ENCODE peak calls at places on chromosomes 1 and 21, in six cellular contexts. One of them, this sample, is unnamed.

GRCh38 chr21:46022551-46023107 is 41.1 kb downstream of the COL6A1 start:
- DNase-seq in A549: no peak
- DNase-seq in prostate gland: no peak
- DNase-seq in IMR-90: no peak
- DNase-seq in progenitor cell of endocrine pancreas: no peak
- DNase-seq in astrocyte of the spinal cord: no peak
- DNase-seq in this sample: no peak

GRCh38 chr21:42654179-42654912 is 925 bp downstream of the PDE9A start:
- DNase-seq in A549: peak
- DNase-seq in prostate gland: no peak
- DNase-seq in IMR-90: no peak
- DNase-seq in progenitor cell of endocrine pancreas: peak
- DNase-seq in astrocyte of the spinal cord: no peak
- DNase-seq in this sample: peak

GRCh38 chr1:164630626-164631396 is 71.8 kb downstream of the PBX1 start:
- DNase-seq in A549: peak
- DNase-seq in prostate gland: no peak
- DNase-seq in IMR-90: no peak
- DNase-seq in progenitor cell of endocrine pancreas: no peak
- DNase-seq in astrocyte of the spinal cord: no peak
- DNase-seq in this sample: no peak

GRCh38 chr21:44845418-44846200 is 27.7 kb upstream of the SUMO3 start:
- DNase-seq in A549: peak
- DNase-seq in prostate gland: no peak
- DNase-seq in IMR-90: peak
- DNase-seq in progenitor cell of endocrine pancreas: peak
- DNase-seq in astrocyte of the spinal cord: peak
- DNase-seq in this sample: peak

GRCh38 chr21:45551316-45551715 is 9.1 kb upstream of the SLC19A1 start:
- DNase-seq in A549: peak
- DNase-seq in prostate gland: no peak
- DNase-seq in IMR-90: peak
- DNase-seq in progenitor cell of endocrine pancreas: no peak
- DNase-seq in astrocyte of the spinal cord: peak
- DNase-seq in this sample: no peak

GRCh38 chr1:1302006-1302430 is 5.7 kb downstream of the ACAP3 start:
- DNase-seq in A549: no peak
- DNase-seq in prostate gland: no peak
- DNase-seq in IMR-90: no peak
- DNase-seq in progenitor cell of endocrine pancreas: no peak
- DNase-seq in astrocyte of the spinal cord: no peak
- DNase-seq in this sample: no peak

GRCh38 chr1:101238681-101239094 is 1.9 kb downstream of the S1PR1 start:
- DNase-seq in A549: peak
- DNase-seq in prostate gland: peak
- DNase-seq in IMR-90: peak
- DNase-seq in progenitor cell of endocrine pancreas: peak
- DNase-seq in astrocyte of the spinal cord: peak
- DNase-seq in this sample: peak

GRCh38 chr1:160672789-160673695 is 26.2 kb upstream of the SLAMF1 start:
- DNase-seq in A549: no peak
- DNase-seq in prostate gland: no peak
- DNase-seq in IMR-90: no peak
- DNase-seq in progenitor cell of endocrine pancreas: no peak
- DNase-seq in astrocyte of the spinal cord: no peak
- DNase-seq in this sample: no peak

GRCh38 chr1:89068291-89068690 is 3.3 kb upstream of the GBP1 start:
- DNase-seq in A549: no peak
- DNase-seq in prostate gland: no peak
- DNase-seq in IMR-90: peak
- DNase-seq in progenitor cell of endocrine pancreas: no peak
- DNase-seq in astrocyte of the spinal cord: peak
- DNase-seq in this sample: no peak

GRCh38 chr1:55131218-55131617 is 83.9 kb downstream of the USP24 start:
- DNase-seq in A549: no peak
- DNase-seq in prostate gland: no peak
- DNase-seq in IMR-90: peak
- DNase-seq in progenitor cell of endocrine pancreas: no peak
- DNase-seq in astrocyte of the spinal cord: peak
- DNase-seq in this sample: no peak

GRCh38 chr1:149936076-149936991 is at the start of gene MTMR11:
- DNase-seq in A549: peak
- DNase-seq in prostate gland: peak
- DNase-seq in IMR-90: peak
- DNase-seq in progenitor cell of endocrine pancreas: no peak
- DNase-seq in astrocyte of the spinal cord: peak
- DNase-seq in this sample: no peak

GRCh38 chr1:235832011-235832410 is 34.7 kb downstream of the LYST start:
- DNase-seq in A549: no peak
- DNase-seq in prostate gland: no peak
- DNase-seq in IMR-90: no peak
- DNase-seq in progenitor cell of endocrine pancreas: no peak
- DNase-seq in astrocyte of the spinal cord: no peak
- DNase-seq in this sample: no peak

GRCh38 chr1:218759795-218760194 is 413.9 kb upstream of the LYPLAL1 start:
- DNase-seq in A549: no peak
- DNase-seq in prostate gland: no peak
- DNase-seq in IMR-90: no peak
- DNase-seq in progenitor cell of endocrine pancreas: no peak
- DNase-seq in astrocyte of the spinal cord: no peak
- DNase-seq in this sample: no peak

GRCh38 chr1:178543291-178543609 is 30.3 kb downstream of the TEX35 start:
- DNase-seq in A549: no peak
- DNase-seq in prostate gland: no peak
- DNase-seq in IMR-90: no peak
- DNase-seq in progenitor cell of endocrine pancreas: no peak
- DNase-seq in astrocyte of the spinal cord: no peak
- DNase-seq in this sample: no peak

GRCh38 chr1:109425391-109425790 is 857 bp downstream of the PSMA5 start:
- DNase-seq in A549: no peak
- DNase-seq in prostate gland: no peak
- DNase-seq in IMR-90: peak
- DNase-seq in progenitor cell of endocrine pancreas: no peak
- DNase-seq in astrocyte of the spinal cord: peak
- DNase-seq in this sample: no peak

GRCh38 chr1:116722016-116722838 is 32.0 kb upstream of the CD2 start:
- DNase-seq in A549: no peak
- DNase-seq in prostate gland: no peak
- DNase-seq in IMR-90: no peak
- DNase-seq in progenitor cell of endocrine pancreas: no peak
- DNase-seq in astrocyte of the spinal cord: no peak
- DNase-seq in this sample: no peak

GRCh38 chr1:203676455-203676854 is 49.8 kb downstream of the ATP2B4 start:
- DNase-seq in A549: no peak
- DNase-seq in prostate gland: no peak
- DNase-seq in IMR-90: no peak
- DNase-seq in progenitor cell of endocrine pancreas: no peak
- DNase-seq in astrocyte of the spinal cord: no peak
- DNase-seq in this sample: no peak
- TF ChIP-seq CTCF in A549: no peak
- TF ChIP-seq CTCF in prostate gland: no peak
- TF ChIP-seq CTCF in IMR-90: peak
- TF ChIP-seq CTCF in progenitor cell of endocrine pancreas: no peak
- TF ChIP-seq CTCF in astrocyte of the spinal cord: peak
- TF ChIP-seq CTCF in this sample: no peak

DNA sequence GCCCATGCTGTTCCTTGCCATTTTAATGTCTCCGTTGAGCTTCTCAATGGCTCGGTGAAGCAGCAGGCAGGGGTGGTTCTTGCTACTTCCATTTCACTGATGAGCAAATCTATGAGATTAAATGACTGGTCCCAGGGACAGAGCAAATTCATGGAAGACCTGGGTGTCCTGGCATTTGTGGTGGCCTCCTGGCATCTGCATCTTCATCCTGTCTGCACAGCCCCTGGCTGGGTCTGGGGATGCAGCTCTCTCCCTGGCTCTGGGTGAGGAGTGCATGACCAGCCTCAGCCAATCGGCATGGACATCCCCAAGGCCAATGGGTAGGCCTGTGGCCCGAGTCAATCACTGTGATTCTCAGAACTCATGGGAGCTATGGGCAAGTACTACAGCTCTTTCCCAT is 261.7 kb downstream of the KCNJ6 start:
- DNase-seq in A549: no peak
- DNase-seq in prostate gland: no peak
- DNase-seq in IMR-90: no peak
- DNase-seq in progenitor cell of endocrine pancreas: no peak
- DNase-seq in astrocyte of the spinal cord: no peak
- DNase-seq in this sample: no peak
- TF ChIP-seq CTCF in A549: no peak
- TF ChIP-seq CTCF in prostate gland: no peak
- TF ChIP-seq CTCF in IMR-90: no peak
- TF ChIP-seq CTCF in progenitor cell of endocrine pancreas: no peak
- TF ChIP-seq CTCF in astrocyte of the spinal cord: no peak
- TF ChIP-seq CTCF in this sample: no peak

GRCh38 chr1:193574925-193575324 is 388.5 kb upstream of the B3GALT2 start:
- DNase-seq in A549: no peak
- DNase-seq in prostate gland: no peak
- DNase-seq in IMR-90: no peak
- DNase-seq in progenitor cell of endocrine pancreas: no peak
- DNase-seq in astrocyte of the spinal cord: no peak
- DNase-seq in this sample: no peak
- TF ChIP-seq CTCF in A549: no peak
- TF ChIP-seq CTCF in prostate gland: no peak
- TF ChIP-seq CTCF in IMR-90: no peak
- TF ChIP-seq CTCF in progenitor cell of endocrine pancreas: no peak
- TF ChIP-seq CTCF in astrocyte of the spinal cord: no peak
- TF ChIP-seq CTCF in this sample: no peak

GRCh38 chr1:171740987-171741871 is 636 bp downstream of the VAMP4 start:
- DNase-seq in A549: peak
- DNase-seq in prostate gland: peak
- DNase-seq in IMR-90: peak
- DNase-seq in progenitor cell of endocrine pancreas: no peak
- DNase-seq in astrocyte of the spinal cord: peak
- DNase-seq in this sample: peak
- TF ChIP-seq CTCF in A549: no peak
- TF ChIP-seq CTCF in prostate gland: peak
- TF ChIP-seq CTCF in IMR-90: no peak
- TF ChIP-seq CTCF in progenitor cell of endocrine pancreas: peak
- TF ChIP-seq CTCF in astrocyte of the spinal cord: no peak
- TF ChIP-seq CTCF in this sample: no peak

DNA sequence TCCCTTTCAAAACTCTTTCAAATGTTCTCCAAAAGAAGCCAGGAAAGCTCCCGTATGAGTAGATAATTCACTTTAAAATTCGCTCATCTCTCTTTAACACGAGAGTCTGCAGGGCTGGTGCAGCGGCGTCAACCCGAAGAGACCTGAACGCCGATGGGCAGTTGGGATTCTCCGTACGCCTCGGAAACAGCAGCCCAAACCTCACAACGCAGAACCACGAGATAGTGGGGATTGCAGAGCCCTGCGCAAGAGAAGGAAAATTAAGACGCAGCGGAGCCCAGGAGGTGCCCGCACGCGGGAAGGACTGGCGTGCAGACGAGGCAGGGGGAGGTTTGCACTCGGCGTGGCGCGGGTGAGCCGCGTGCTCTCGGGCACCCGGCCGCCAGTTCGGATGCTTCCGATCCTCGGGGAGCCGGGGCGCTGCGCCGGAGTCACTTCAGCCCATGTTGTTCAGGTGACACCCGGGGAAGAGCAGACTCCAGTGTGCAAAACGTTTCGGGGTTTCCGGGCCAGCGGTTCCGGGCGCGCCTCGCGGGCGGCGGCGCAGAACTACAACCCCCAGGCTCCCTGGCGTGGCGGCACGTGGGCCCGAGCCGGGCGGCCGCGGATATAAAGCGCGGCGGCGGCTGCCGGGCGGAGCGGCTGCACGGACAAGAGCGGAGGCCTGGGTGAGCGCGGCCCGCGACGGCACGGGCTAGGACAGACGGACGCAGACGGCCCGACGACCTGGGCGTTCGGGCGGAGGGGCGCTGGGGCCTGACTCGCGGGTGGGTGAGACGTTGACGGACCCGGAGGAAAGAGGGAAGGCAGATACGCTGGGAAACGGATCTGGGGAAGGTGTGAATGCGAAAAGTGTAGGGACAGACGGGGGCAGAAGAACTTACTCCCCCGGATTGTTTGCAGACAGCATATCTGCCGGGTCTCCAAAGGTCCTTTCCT is at the start of gene NPL:
- DNase-seq in A549: peak
- DNase-seq in prostate gland: peak
- DNase-seq in IMR-90: peak
- DNase-seq in progenitor cell of endocrine pancreas: peak
- DNase-seq in astrocyte of the spinal cord: peak
- DNase-seq in this sample: peak
- TF ChIP-seq CTCF in A549: no peak
- TF ChIP-seq CTCF in prostate gland: no peak
- TF ChIP-seq CTCF in IMR-90: no peak
- TF ChIP-seq CTCF in progenitor cell of endocrine pancreas: no peak
- TF ChIP-seq CTCF in astrocyte of the spinal cord: no peak
- TF ChIP-seq CTCF in this sample: no peak

This sample was measured in nephron progenitor cell.